ENCODE peak calls at places on chromosomes 7 and 10, in nine cellular contexts. One of them, this sample, is unnamed.

GRCh38 chr7:34675749-34676374 is 17.8 kb downstream of the NPSR1 start:
- DNase-seq in astrocyte of the spinal cord: peak
- DNase-seq in dorsolateral prefrontal cortex: peak
- DNase-seq in Calu3: peak
- DNase-seq in NB4: peak
- DNase-seq in gastrocnemius medialis: no peak
- DNase-seq in bronchial epithelial cell: peak
- DNase-seq in left ventricle myocardium inferior: no peak
- DNase-seq in kidney epithelial cell: no peak
- DNase-seq in this sample: no peak

GRCh38 chr10:118485641-118486040 is 109.8 kb downstream of the PRLHR start:
- DNase-seq in astrocyte of the spinal cord: no peak
- DNase-seq in dorsolateral prefrontal cortex: no peak
- DNase-seq in Calu3: no peak
- DNase-seq in NB4: no peak
- DNase-seq in gastrocnemius medialis: no peak
- DNase-seq in bronchial epithelial cell: no peak
- DNase-seq in left ventricle myocardium inferior: no peak
- DNase-seq in kidney epithelial cell: no peak
- DNase-seq in this sample: no peak

GRCh38 chr10:124706876-124707516 is 37.2 kb downstream of the FAM53B start:
- DNase-seq in astrocyte of the spinal cord: no peak
- DNase-seq in dorsolateral prefrontal cortex: no peak
- DNase-seq in Calu3: no peak
- DNase-seq in NB4: no peak
- DNase-seq in gastrocnemius medialis: no peak
- DNase-seq in bronchial epithelial cell: no peak
- DNase-seq in left ventricle myocardium inferior: no peak
- DNase-seq in kidney epithelial cell: no peak
- DNase-seq in this sample: no peak

GRCh38 chr7:77575187-77575586 is 38.1 kb downstream of the PTPN12 start:
- DNase-seq in astrocyte of the spinal cord: no peak
- DNase-seq in dorsolateral prefrontal cortex: no peak
- DNase-seq in Calu3: no peak
- DNase-seq in NB4: peak
- DNase-seq in gastrocnemius medialis: no peak
- DNase-seq in bronchial epithelial cell: no peak
- DNase-seq in left ventricle myocardium inferior: no peak
- DNase-seq in kidney epithelial cell: peak
- DNase-seq in this sample: no peak

GRCh38 chr7:2008101-2008935 is 224.4 kb downstream of the MAD1L1 start:
- DNase-seq in astrocyte of the spinal cord: no peak
- DNase-seq in dorsolateral prefrontal cortex: no peak
- DNase-seq in Calu3: no peak
- DNase-seq in NB4: no peak
- DNase-seq in gastrocnemius medialis: peak
- DNase-seq in bronchial epithelial cell: no peak
- DNase-seq in left ventricle myocardium inferior: peak
- DNase-seq in kidney epithelial cell: no peak
- DNase-seq in this sample: no peak

GRCh38 chr7:135918134-135918533 is 59.0 kb downstream of the MTPN start:
- DNase-seq in astrocyte of the spinal cord: no peak
- DNase-seq in dorsolateral prefrontal cortex: no peak
- DNase-seq in Calu3: no peak
- DNase-seq in NB4: no peak
- DNase-seq in gastrocnemius medialis: no peak
- DNase-seq in bronchial epithelial cell: no peak
- DNase-seq in left ventricle myocardium inferior: no peak
- DNase-seq in kidney epithelial cell: no peak
- DNase-seq in this sample: no peak

GRCh38 chr10:112953075-112953501 is 3.0 kb downstream of the TCF7L2 start:
- DNase-seq in astrocyte of the spinal cord: peak
- DNase-seq in dorsolateral prefrontal cortex: no peak
- DNase-seq in Calu3: peak
- DNase-seq in NB4: no peak
- DNase-seq in gastrocnemius medialis: no peak
- DNase-seq in bronchial epithelial cell: no peak
- DNase-seq in left ventricle myocardium inferior: peak
- DNase-seq in kidney epithelial cell: no peak
- DNase-seq in this sample: no peak

GRCh38 chr7:2938514-2939192 is 94.5 kb upstream of the GNA12 start:
- DNase-seq in astrocyte of the spinal cord: no peak
- DNase-seq in dorsolateral prefrontal cortex: no peak
- DNase-seq in Calu3: no peak
- DNase-seq in NB4: no peak
- DNase-seq in gastrocnemius medialis: no peak
- DNase-seq in bronchial epithelial cell: no peak
- DNase-seq in left ventricle myocardium inferior: no peak
- DNase-seq in kidney epithelial cell: no peak
- DNase-seq in this sample: no peak

GRCh38 chr10:94230134-94230785 is 132.5 kb downstream of the NOC3L start:
- DNase-seq in astrocyte of the spinal cord: no peak
- DNase-seq in dorsolateral prefrontal cortex: no peak
- DNase-seq in Calu3: no peak
- DNase-seq in NB4: no peak
- DNase-seq in gastrocnemius medialis: no peak
- DNase-seq in bronchial epithelial cell: no peak
- DNase-seq in left ventricle myocardium inferior: no peak
- DNase-seq in kidney epithelial cell: no peak
- DNase-seq in this sample: no peak

GRCh38 chr10:94220717-94221116 is 142.0 kb downstream of the NOC3L start:
- DNase-seq in astrocyte of the spinal cord: no peak
- DNase-seq in dorsolateral prefrontal cortex: no peak
- DNase-seq in Calu3: no peak
- DNase-seq in NB4: no peak
- DNase-seq in gastrocnemius medialis: no peak
- DNase-seq in bronchial epithelial cell: no peak
- DNase-seq in left ventricle myocardium inferior: no peak
- DNase-seq in kidney epithelial cell: no peak
- DNase-seq in this sample: no peak

GRCh38 chr10:94224656-94225055 is 138.1 kb downstream of the NOC3L start:
- DNase-seq in astrocyte of the spinal cord: peak
- DNase-seq in dorsolateral prefrontal cortex: no peak
- DNase-seq in Calu3: no peak
- DNase-seq in NB4: no peak
- DNase-seq in gastrocnemius medialis: no peak
- DNase-seq in bronchial epithelial cell: peak
- DNase-seq in left ventricle myocardium inferior: no peak
- DNase-seq in kidney epithelial cell: peak
- DNase-seq in this sample: peak

GRCh38 chr10:94223702-94224370 is 138.9 kb downstream of the NOC3L start:
- DNase-seq in astrocyte of the spinal cord: no peak
- DNase-seq in dorsolateral prefrontal cortex: no peak
- DNase-seq in Calu3: no peak
- DNase-seq in NB4: no peak
- DNase-seq in gastrocnemius medialis: no peak
- DNase-seq in bronchial epithelial cell: no peak
- DNase-seq in left ventricle myocardium inferior: peak
- DNase-seq in kidney epithelial cell: no peak
- DNase-seq in this sample: no peak

GRCh38 chr10:94225589-94225988 is 137.2 kb downstream of the NOC3L start:
- DNase-seq in astrocyte of the spinal cord: no peak
- DNase-seq in dorsolateral prefrontal cortex: no peak
- DNase-seq in Calu3: no peak
- DNase-seq in NB4: no peak
- DNase-seq in gastrocnemius medialis: no peak
- DNase-seq in bronchial epithelial cell: peak
- DNase-seq in left ventricle myocardium inferior: no peak
- DNase-seq in kidney epithelial cell: no peak
- DNase-seq in this sample: peak
- TF ChIP-seq CTCF in astrocyte of the spinal cord: no peak
- TF ChIP-seq CTCF in dorsolateral prefrontal cortex: no peak
- TF ChIP-seq CTCF in Calu3: no peak
- TF ChIP-seq CTCF in NB4: peak
- TF ChIP-seq CTCF in gastrocnemius medialis: no peak
- TF ChIP-seq CTCF in bronchial epithelial cell: peak
- TF ChIP-seq CTCF in left ventricle myocardium inferior: peak
- TF ChIP-seq CTCF in kidney epithelial cell: no peak
- TF ChIP-seq CTCF in this sample: peak

GRCh38 chr7:35680403-35681013 is 14.4 kb downstream of the HERPUD2 start:
- DNase-seq in astrocyte of the spinal cord: no peak
- DNase-seq in dorsolateral prefrontal cortex: no peak
- DNase-seq in Calu3: no peak
- DNase-seq in NB4: no peak
- DNase-seq in gastrocnemius medialis: no peak
- DNase-seq in bronchial epithelial cell: no peak
- DNase-seq in left ventricle myocardium inferior: no peak
- DNase-seq in kidney epithelial cell: no peak
- DNase-seq in this sample: no peak

GRCh38 chr7:35670856-35671569 is 23.9 kb downstream of the HERPUD2 start:
- DNase-seq in astrocyte of the spinal cord: no peak
- DNase-seq in dorsolateral prefrontal cortex: no peak
- DNase-seq in Calu3: no peak
- DNase-seq in NB4: no peak
- DNase-seq in gastrocnemius medialis: no peak
- DNase-seq in bronchial epithelial cell: no peak
- DNase-seq in left ventricle myocardium inferior: no peak
- DNase-seq in kidney epithelial cell: no peak
- DNase-seq in this sample: no peak

GRCh38 chr7:35681630-35682029 is 13.3 kb downstream of the HERPUD2 start:
- DNase-seq in astrocyte of the spinal cord: no peak
- DNase-seq in dorsolateral prefrontal cortex: no peak
- DNase-seq in Calu3: no peak
- DNase-seq in NB4: no peak
- DNase-seq in gastrocnemius medialis: no peak
- DNase-seq in bronchial epithelial cell: no peak
- DNase-seq in left ventricle myocardium inferior: no peak
- DNase-seq in kidney epithelial cell: no peak
- DNase-seq in this sample: no peak

GRCh38 chr7:35677582-35678356 is 17.2 kb downstream of the HERPUD2 start:
- DNase-seq in astrocyte of the spinal cord: no peak
- DNase-seq in dorsolateral prefrontal cortex: no peak
- DNase-seq in Calu3: no peak
- DNase-seq in NB4: no peak
- DNase-seq in gastrocnemius medialis: no peak
- DNase-seq in bronchial epithelial cell: no peak
- DNase-seq in left ventricle myocardium inferior: no peak
- DNase-seq in kidney epithelial cell: no peak
- DNase-seq in this sample: no peak

DNA sequence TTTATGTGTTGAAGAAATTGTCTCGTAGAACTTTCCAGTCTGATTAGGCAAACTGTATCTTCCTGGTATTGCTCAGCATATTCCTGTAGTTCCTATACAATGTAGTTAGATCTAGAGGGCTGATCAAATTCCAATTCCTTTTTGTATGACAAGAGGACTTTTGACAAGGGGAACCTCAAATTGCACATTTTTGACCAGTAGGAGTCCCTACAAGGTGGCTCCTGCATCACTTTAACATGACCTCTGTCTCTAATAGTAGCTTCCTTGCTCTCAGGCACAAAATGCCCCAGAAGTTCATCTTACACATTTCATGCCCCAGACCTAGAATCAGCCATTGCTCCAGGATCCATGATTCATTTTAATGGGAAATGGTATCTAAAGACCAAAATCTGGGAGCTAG is 18.7 kb downstream of the HERPUD2 start:
- DNase-seq in astrocyte of the spinal cord: no peak
- DNase-seq in dorsolateral prefrontal cortex: no peak
- DNase-seq in Calu3: no peak
- DNase-seq in NB4: peak
- DNase-seq in gastrocnemius medialis: no peak
- DNase-seq in bronchial epithelial cell: no peak
- DNase-seq in left ventricle myocardium inferior: no peak
- DNase-seq in kidney epithelial cell: no peak
- DNase-seq in this sample: no peak
- TF ChIP-seq CTCF in astrocyte of the spinal cord: no peak
- TF ChIP-seq CTCF in dorsolateral prefrontal cortex: no peak
- TF ChIP-seq CTCF in Calu3: no peak
- TF ChIP-seq CTCF in NB4: peak
- TF ChIP-seq CTCF in gastrocnemius medialis: no peak
- TF ChIP-seq CTCF in bronchial epithelial cell: no peak
- TF ChIP-seq CTCF in left ventricle myocardium inferior: no peak
- TF ChIP-seq CTCF in kidney epithelial cell: no peak
- TF ChIP-seq CTCF in this sample: no peak

GRCh38 chr7:151309306-151309705 is 32.3 kb upstream of the NUB1 start:
- DNase-seq in astrocyte of the spinal cord: peak
- DNase-seq in dorsolateral prefrontal cortex: no peak
- DNase-seq in Calu3: no peak
- DNase-seq in NB4: no peak
- DNase-seq in gastrocnemius medialis: no peak
- DNase-seq in bronchial epithelial cell: no peak
- DNase-seq in left ventricle myocardium inferior: no peak
- DNase-seq in kidney epithelial cell: no peak
- DNase-seq in this sample: peak

GRCh38 chr7:151311294-151311864 is 30.2 kb upstream of the NUB1 start:
- DNase-seq in astrocyte of the spinal cord: no peak
- DNase-seq in dorsolateral prefrontal cortex: no peak
- DNase-seq in Calu3: peak
- DNase-seq in NB4: peak
- DNase-seq in gastrocnemius medialis: no peak
- DNase-seq in bronchial epithelial cell: no peak
- DNase-seq in left ventricle myocardium inferior: no peak
- DNase-seq in kidney epithelial cell: no peak
- DNase-seq in this sample: no peak

GRCh38 chr7:151312356-151312755 is 29.3 kb upstream of the NUB1 start:
- DNase-seq in astrocyte of the spinal cord: no peak
- DNase-seq in dorsolateral prefrontal cortex: no peak
- DNase-seq in Calu3: no peak
- DNase-seq in NB4: no peak
- DNase-seq in gastrocnemius medialis: no peak
- DNase-seq in bronchial epithelial cell: no peak
- DNase-seq in left ventricle myocardium inferior: no peak
- DNase-seq in kidney epithelial cell: no peak
- DNase-seq in this sample: no peak

GRCh38 chr7:151308791-151309190 is 32.8 kb upstream of the NUB1 start:
- DNase-seq in astrocyte of the spinal cord: no peak
- DNase-seq in dorsolateral prefrontal cortex: no peak
- DNase-seq in Calu3: no peak
- DNase-seq in NB4: no peak
- DNase-seq in gastrocnemius medialis: no peak
- DNase-seq in bronchial epithelial cell: no peak
- DNase-seq in left ventricle myocardium inferior: no peak
- DNase-seq in kidney epithelial cell: no peak
- DNase-seq in this sample: no peak

DNA sequence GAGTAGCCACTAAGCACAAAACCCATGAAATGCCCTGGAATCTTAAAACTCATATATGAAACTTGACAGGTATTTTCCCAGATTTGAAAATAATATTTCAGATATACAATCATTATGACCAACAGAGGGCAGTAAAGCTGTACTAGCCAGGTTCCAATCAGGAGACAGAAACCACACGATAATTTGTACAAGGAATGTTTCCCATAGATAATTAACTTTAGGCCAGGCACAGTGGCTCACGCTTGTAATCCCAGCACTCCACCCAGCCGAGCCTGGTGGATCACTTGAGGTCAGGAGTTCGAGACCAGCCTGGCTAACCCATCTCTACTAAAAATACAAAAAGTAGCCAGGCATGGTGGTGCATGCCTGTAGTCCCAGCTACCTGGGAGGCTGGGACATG is 31.0 kb upstream of the NUB1 start:
- DNase-seq in astrocyte of the spinal cord: no peak
- DNase-seq in dorsolateral prefrontal cortex: no peak
- DNase-seq in Calu3: peak
- DNase-seq in NB4: peak
- DNase-seq in gastrocnemius medialis: no peak
- DNase-seq in bronchial epithelial cell: peak
- DNase-seq in left ventricle myocardium inferior: no peak
- DNase-seq in kidney epithelial cell: no peak
- DNase-seq in this sample: no peak
- TF ChIP-seq CTCF in astrocyte of the spinal cord: peak
- TF ChIP-seq CTCF in dorsolateral prefrontal cortex: peak
- TF ChIP-seq CTCF in Calu3: no peak
- TF ChIP-seq CTCF in NB4: peak
- TF ChIP-seq CTCF in gastrocnemius medialis: no peak
- TF ChIP-seq CTCF in bronchial epithelial cell: peak
- TF ChIP-seq CTCF in left ventricle myocardium inferior: peak
- TF ChIP-seq CTCF in kidney epithelial cell: peak
- TF ChIP-seq CTCF in this sample: peak

DNA sequence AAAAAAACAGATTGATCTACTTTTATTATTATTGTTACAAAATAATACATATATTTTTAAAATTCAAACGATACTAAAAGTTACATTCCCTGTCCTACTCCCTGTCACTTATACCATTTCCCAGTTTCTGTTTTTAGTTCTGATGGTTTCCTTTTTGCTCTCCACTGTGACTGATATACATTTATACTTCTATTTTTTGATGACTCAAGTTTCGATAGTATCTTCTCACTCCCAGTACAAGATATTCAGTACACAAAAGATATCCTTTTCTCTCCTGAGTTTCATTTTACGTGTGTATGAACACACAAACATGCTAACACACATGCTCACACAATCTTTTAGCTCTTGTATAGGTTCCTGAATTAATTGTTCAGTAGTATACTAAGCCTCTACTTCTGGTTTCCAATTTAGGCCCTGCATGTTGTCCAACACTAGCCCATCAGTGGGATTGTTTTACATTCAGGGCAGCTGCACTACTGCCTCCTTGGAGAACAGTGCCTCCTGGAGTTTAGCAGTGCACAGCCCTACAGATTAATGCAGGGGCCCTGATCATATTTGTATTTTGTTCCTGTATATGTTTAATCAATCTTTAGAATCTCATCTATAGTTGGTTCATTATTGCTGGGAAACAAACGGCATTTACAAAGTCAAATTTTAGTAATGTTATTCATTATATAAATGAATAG is 131.0 kb downstream of the TES start:
- DNase-seq in astrocyte of the spinal cord: no peak
- DNase-seq in dorsolateral prefrontal cortex: no peak
- DNase-seq in Calu3: no peak
- DNase-seq in NB4: no peak
- DNase-seq in gastrocnemius medialis: no peak
- DNase-seq in bronchial epithelial cell: peak
- DNase-seq in left ventricle myocardium inferior: no peak
- DNase-seq in kidney epithelial cell: no peak
- DNase-seq in this sample: no peak
- TF ChIP-seq CTCF in astrocyte of the spinal cord: peak
- TF ChIP-seq CTCF in dorsolateral prefrontal cortex: peak
- TF ChIP-seq CTCF in Calu3: no peak
- TF ChIP-seq CTCF in NB4: no peak
- TF ChIP-seq CTCF in gastrocnemius medialis: peak
- TF ChIP-seq CTCF in bronchial epithelial cell: peak
- TF ChIP-seq CTCF in left ventricle myocardium inferior: peak
- TF ChIP-seq CTCF in kidney epithelial cell: peak
- TF ChIP-seq CTCF in this sample: peak